ENCODE peak calls at places on chromosomes 13 and 19, in five cellular contexts. One of them, this sample, is unnamed.

GRCh38 chr19:1168877-1169791 is 4.9 kb downstream of the SBNO2 start:
- DNase-seq in A549: peak; percentile 73
- DNase-seq in adrenal gland: peak; percentile 85
- DNase-seq in Peyer's patch: peak; percentile 76
- DNase-seq in IMR-90: peak; percentile 85
- DNase-seq in this sample: no peak

GRCh38 chr13:59458908-59459579 is 704.7 kb downstream of the DIAPH3 start:
- DNase-seq in A549: no peak
- DNase-seq in adrenal gland: peak; percentile 44
- DNase-seq in Peyer's patch: no peak
- DNase-seq in IMR-90: peak; percentile 85
- DNase-seq in this sample: no peak

GRCh38 chr19:40023969-40024368 is 27.1 kb downstream of the ZNF546 start:
- DNase-seq in A549: no peak
- DNase-seq in adrenal gland: no peak
- DNase-seq in Peyer's patch: no peak
- DNase-seq in IMR-90: no peak
- DNase-seq in this sample: no peak

GRCh38 chr13:62910541-62910940 is 1494.9 kb upstream of the PCDH20 start:
- DNase-seq in A549: no peak
- DNase-seq in adrenal gland: no peak
- DNase-seq in Peyer's patch: no peak
- DNase-seq in IMR-90: no peak
- DNase-seq in this sample: no peak

GRCh38 chr13:45361596-45362206 is 20.7 kb upstream of the TPT1 start:
- DNase-seq in A549: peak; percentile 72
- DNase-seq in adrenal gland: no peak
- DNase-seq in Peyer's patch: no peak
- DNase-seq in IMR-90: peak; percentile 67
- DNase-seq in this sample: no peak

GRCh38 chr13:30142502-30143211 is 164.7 kb downstream of the KATNAL1 start:
- DNase-seq in A549: peak; percentile 39
- DNase-seq in adrenal gland: peak; percentile 30
- DNase-seq in Peyer's patch: no peak
- DNase-seq in IMR-90: peak; percentile 99
- DNase-seq in this sample: peak; percentile 34

GRCh38 chr13:89407357-89407756 is 1736.2 kb downstream of the SLITRK5 start:
- DNase-seq in A549: no peak
- DNase-seq in adrenal gland: no peak
- DNase-seq in Peyer's patch: no peak
- DNase-seq in IMR-90: no peak
- DNase-seq in this sample: no peak

GRCh38 chr13:24694907-24695306 is 14.7 kb downstream of the ATP12A start:
- DNase-seq in A549: no peak
- DNase-seq in adrenal gland: no peak
- DNase-seq in Peyer's patch: no peak
- DNase-seq in IMR-90: no peak
- DNase-seq in this sample: no peak

DNA sequence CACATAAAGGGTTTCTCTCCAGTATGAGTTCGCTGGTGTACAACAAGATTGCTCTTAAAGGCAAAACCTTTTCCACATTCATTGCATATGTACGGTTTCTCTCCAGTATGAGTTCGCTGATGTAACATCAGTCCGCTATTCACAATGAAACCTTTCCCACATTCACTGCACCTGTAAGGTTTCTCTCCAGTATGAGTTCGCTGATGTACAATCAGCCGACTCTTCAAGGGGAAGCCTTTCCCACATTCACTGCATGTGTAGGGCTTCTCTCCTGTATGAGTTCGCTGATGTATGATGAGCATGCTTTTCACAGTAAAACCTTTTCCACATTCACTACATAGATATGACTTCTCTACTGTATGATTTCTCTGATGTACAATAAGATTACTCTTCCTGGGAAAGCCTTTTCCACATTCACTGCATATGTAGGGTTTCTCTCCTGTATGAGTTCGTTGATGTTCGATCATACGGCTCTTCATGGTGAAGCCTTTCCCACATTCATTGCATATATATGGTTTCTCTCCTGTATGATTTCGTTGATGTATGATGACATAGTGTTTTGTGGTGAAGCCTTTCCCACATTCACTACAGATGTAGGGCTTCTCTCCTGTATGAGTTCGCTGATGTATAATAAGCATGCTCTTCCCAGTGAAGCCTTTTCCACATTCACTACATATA is 6.0 kb upstream of the ZNF614 start:
- DNase-seq in A549: peak; percentile 44
- DNase-seq in adrenal gland: no peak
- DNase-seq in Peyer's patch: no peak
- DNase-seq in IMR-90: peak; percentile 8
- DNase-seq in this sample: no peak
- TF ChIP-seq POLR2A in A549: no peak
- TF ChIP-seq POLR2A in adrenal gland: no peak
- TF ChIP-seq POLR2A in Peyer's patch: no peak
- TF ChIP-seq POLR2A in IMR-90: no peak
- TF ChIP-seq POLR2A in this sample: no peak

DNA sequence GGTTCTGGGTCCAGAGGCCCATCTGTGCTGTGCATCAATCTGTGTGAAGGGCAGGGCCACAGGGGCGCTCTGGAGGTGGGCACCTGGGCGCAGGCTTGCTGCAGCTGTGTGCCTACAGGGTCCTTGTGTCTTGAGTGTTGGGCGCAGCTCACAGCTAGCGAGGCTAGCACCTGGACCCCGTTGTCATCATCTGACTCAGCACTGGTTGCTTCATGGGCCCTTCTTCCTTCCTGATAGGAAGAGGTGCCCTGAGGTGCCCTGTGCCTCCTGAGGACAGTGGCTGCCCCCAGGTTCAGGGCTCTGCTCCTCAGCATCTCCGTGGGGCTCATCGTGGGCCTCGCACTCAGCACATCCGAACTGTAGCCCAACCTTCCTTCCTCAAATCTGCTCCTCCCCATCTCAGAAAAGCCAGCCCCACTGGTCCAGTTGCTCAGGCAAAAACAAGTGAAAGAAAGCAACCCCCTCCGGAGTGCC is 54.8 kb downstream of the GATAD2A start:
- DNase-seq in A549: no peak
- DNase-seq in adrenal gland: no peak
- DNase-seq in Peyer's patch: peak; percentile 59
- DNase-seq in IMR-90: peak; percentile 40
- DNase-seq in this sample: no peak
- H3K4me1 ChIP-seq in A549: peaks cover 6% of the 10 kb centered on the region
- H3K4me1 ChIP-seq in adrenal gland: peaks cover 53% of the 10 kb centered on the region
- H3K4me1 ChIP-seq in Peyer's patch: peaks cover 57% of the 10 kb centered on the region
- H3K4me1 ChIP-seq in IMR-90: peaks cover 66% of the 10 kb centered on the region
- H3K4me1 ChIP-seq in this sample: peaks cover 53% of the 10 kb centered on the region

DNA sequence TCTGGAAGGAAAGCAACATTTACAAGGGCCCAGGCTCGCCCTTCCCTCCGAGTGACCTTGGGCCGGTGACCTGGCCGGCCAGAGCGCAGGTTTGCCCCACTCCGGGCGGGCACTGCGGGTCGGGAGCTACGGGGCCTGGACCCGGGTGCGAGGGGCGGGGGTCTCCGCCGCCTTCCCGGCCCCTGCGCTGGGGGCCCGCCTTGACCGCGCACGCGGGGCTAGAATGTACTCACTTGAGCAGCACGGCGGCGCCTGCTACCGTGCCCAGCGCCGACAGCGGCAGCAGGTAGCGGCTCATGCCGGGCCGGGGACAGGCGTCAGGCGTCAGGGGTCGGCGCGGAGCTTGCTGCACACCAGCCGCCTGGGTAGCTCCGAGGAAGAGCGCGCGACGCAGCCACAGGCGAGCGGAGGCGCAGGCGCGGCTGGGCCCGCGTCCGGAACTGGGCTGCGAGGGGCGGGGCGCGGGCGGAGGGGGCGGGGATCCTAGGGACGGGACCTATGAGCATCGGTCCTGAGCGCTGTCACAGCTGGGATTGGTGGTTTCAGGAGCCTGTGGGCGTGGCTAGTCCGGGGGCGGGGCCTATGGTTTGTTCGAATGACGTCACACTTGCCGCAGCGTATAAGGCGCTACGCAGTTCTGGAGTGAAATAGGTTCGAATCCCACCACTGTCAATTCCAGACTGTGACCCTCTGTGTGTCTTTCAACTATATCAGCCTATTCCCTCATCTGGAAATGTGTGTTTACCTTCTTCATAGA is at the start of gene RDH13:
- DNase-seq in A549: peak; percentile 99
- DNase-seq in adrenal gland: peak; percentile 98
- DNase-seq in Peyer's patch: peak; percentile 98
- DNase-seq in IMR-90: peak; percentile 96
- DNase-seq in this sample: peak; percentile 98
- TF ChIP-seq POLR2A in A549: peak; percentile 81
- TF ChIP-seq POLR2A in adrenal gland: peak; percentile 23
- TF ChIP-seq POLR2A in Peyer's patch: peak; percentile 60
- TF ChIP-seq POLR2A in IMR-90: no peak
- TF ChIP-seq POLR2A in this sample: peak; percentile 83

GRCh38 chr19:14053500-14053899 is 8.4 kb downstream of the PALM3 start:
- DNase-seq in A549: no peak
- DNase-seq in adrenal gland: no peak
- DNase-seq in Peyer's patch: no peak
- DNase-seq in IMR-90: no peak
- DNase-seq in this sample: no peak

GRCh38 chr19:14052470-14052869 is 9.4 kb downstream of the PALM3 start:
- DNase-seq in A549: no peak
- DNase-seq in adrenal gland: no peak
- DNase-seq in Peyer's patch: no peak
- DNase-seq in IMR-90: no peak
- DNase-seq in this sample: no peak

GRCh38 chr19:14050512-14050911 is 11.4 kb downstream of the PALM3 start:
- DNase-seq in A549: no peak
- DNase-seq in adrenal gland: no peak
- DNase-seq in Peyer's patch: no peak
- DNase-seq in IMR-90: no peak
- DNase-seq in this sample: no peak

GRCh38 chr19:14053032-14053431 is 8.8 kb downstream of the PALM3 start:
- DNase-seq in A549: no peak
- DNase-seq in adrenal gland: no peak
- DNase-seq in Peyer's patch: no peak
- DNase-seq in IMR-90: no peak
- DNase-seq in this sample: no peak

GRCh38 chr19:14051980-14052379 is 9.9 kb downstream of the PALM3 start:
- DNase-seq in A549: no peak
- DNase-seq in adrenal gland: no peak
- DNase-seq in Peyer's patch: no peak
- DNase-seq in IMR-90: no peak
- DNase-seq in this sample: no peak
- H3K4me1 ChIP-seq in A549: no peaks in the 10 kb centered on the region
- H3K4me1 ChIP-seq in adrenal gland: no peaks in the 10 kb centered on the region
- H3K4me1 ChIP-seq in Peyer's patch: no peaks in the 10 kb centered on the region
- H3K4me1 ChIP-seq in IMR-90: no peaks in the 10 kb centered on the region
- H3K4me1 ChIP-seq in this sample: no peaks in the 10 kb centered on the region

GRCh38 chr19:51417807-51418152 is 338 bp upstream of the SIGLEC10 start:
- DNase-seq in A549: no peak
- DNase-seq in adrenal gland: no peak
- DNase-seq in Peyer's patch: no peak
- DNase-seq in IMR-90: no peak
- DNase-seq in this sample: no peak

GRCh38 chr19:51418707-51419106 is 1.3 kb upstream of the SIGLEC10 start:
- DNase-seq in A549: no peak
- DNase-seq in adrenal gland: no peak
- DNase-seq in Peyer's patch: no peak
- DNase-seq in IMR-90: no peak
- DNase-seq in this sample: no peak

GRCh38 chr19:51421229-51422052 is 4.0 kb upstream of the SIGLEC10 start:
- DNase-seq in A549: no peak
- DNase-seq in adrenal gland: no peak
- DNase-seq in Peyer's patch: no peak
- DNase-seq in IMR-90: no peak
- DNase-seq in this sample: no peak

GRCh38 chr19:51415187-51415586 is 2.3 kb downstream of the SIGLEC10 start:
- DNase-seq in A549: no peak
- DNase-seq in adrenal gland: no peak
- DNase-seq in Peyer's patch: no peak
- DNase-seq in IMR-90: no peak
- DNase-seq in this sample: no peak

DNA sequence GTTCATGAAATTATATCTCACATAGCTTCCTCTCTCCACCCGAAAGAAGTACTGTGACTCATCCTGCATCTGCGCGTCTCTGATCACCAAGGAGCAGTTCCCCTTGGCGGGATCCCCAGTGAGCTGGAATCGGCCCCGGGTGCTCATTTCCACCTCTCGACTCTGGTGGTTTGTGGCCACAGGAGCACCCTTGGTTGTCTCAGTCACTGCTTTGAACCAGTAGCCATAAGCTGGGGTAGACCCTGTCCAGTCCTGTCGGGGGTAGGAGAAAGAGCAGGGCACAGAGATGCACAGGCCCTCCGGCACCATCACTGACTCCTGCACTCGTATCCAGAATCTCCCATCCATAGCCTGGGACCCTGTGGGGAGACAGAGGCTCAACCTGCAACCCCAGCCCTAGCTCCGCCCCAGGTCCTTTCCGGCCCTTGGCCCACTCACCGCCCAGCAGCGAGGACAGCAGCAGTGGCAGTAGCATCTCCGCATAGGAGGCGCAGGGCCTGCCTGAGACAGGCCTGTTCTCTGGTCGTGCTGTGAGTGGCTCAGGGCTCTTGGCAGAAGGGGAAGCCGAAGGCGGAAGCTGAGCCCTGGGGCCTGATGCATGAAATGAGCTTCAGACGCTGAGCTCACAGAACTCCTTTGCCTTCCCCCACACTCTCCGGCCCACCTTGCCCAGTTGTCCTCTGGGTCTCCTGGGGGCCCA is at the start of gene SIGLEC10:
- DNase-seq in A549: no peak
- DNase-seq in adrenal gland: no peak
- DNase-seq in Peyer's patch: peak; percentile 88
- DNase-seq in IMR-90: no peak
- DNase-seq in this sample: peak; percentile 47
- TF ChIP-seq POLR2A in A549: no peak
- TF ChIP-seq POLR2A in adrenal gland: no peak
- TF ChIP-seq POLR2A in Peyer's patch: no peak
- TF ChIP-seq POLR2A in IMR-90: no peak
- TF ChIP-seq POLR2A in this sample: no peak

GRCh38 chr13:49304356-49304755 is 56.6 kb downstream of the CDADC1 start:
- DNase-seq in A549: no peak
- DNase-seq in adrenal gland: no peak
- DNase-seq in Peyer's patch: no peak
- DNase-seq in IMR-90: no peak
- DNase-seq in this sample: no peak
- H3K4me1 ChIP-seq in A549: peaks cover 11% of the 10 kb centered on the region
- H3K4me1 ChIP-seq in adrenal gland: peaks cover 8% of the 10 kb centered on the region
- H3K4me1 ChIP-seq in Peyer's patch: no peaks in the 10 kb centered on the region
- H3K4me1 ChIP-seq in IMR-90: peaks cover 15% of the 10 kb centered on the region
- H3K4me1 ChIP-seq in this sample: peaks cover 14% of the 10 kb centered on the region